ENCODE peak calls at places on chromosomes 12 and 14, in seven cellular contexts. N is spleen; R is activated T-cell treated with anti-CD3 and anti-CD28 coated beads, Interleukin-2, amount 50 U/mL, for 72 hours; I is fibroblast of the conjunctiva; O is stimulated activated CD8-positive, alpha-beta memory T cell treated with anti-CD3 and anti-CD28 coated beads, Interleukin-2, amount 100 ng/mL, for 48 hours; W is left lobe of liver; Z is thyroid gland. L is an unnamed sample.

GRCh38 chr12:129193263-129193871 is 340.1 kb downstream of the GLT1D1 start:
- DNase-seq in N (no peak), R (peak), I (no peak), O (peak), W (no peak), Z (no peak), L (peak)

GRCh38 chr14:91573894-91574837 is 64.1 kb upstream of the PPP4R3A start:
- DNase-seq in N (peak), R (peak), I (no peak), O (peak), W (peak), Z (peak), L (peak)

GRCh38 chr12:98896938-98897337 is 251.8 kb downstream of the APAF1 start:
- DNase-seq in N (no peak), R (no peak), I (no peak), O (no peak), W (no peak), Z (no peak), L (peak)

GRCh38 chr14:22466520-22466919 is 122.5 kb downstream of the DAD1 start:
- DNase-seq in N (no peak), R (no peak), I (no peak), O (no peak), W (no peak), Z (no peak), L (no peak)

GRCh38 chr14:99595034-99595433 is 9.0 kb downstream of the CCDC85C start:
- DNase-seq in N (no peak), R (peak), I (no peak), O (no peak), W (no peak), Z (no peak), L (no peak)

GRCh38 chr12:42140901-42141300 is 3.8 kb downstream of the GXYLT1 start:
- DNase-seq in N (no peak), R (no peak), I (no peak), O (no peak), W (no peak), Z (peak), L (peak)

GRCh38 chr12:105622220-105622619 is 291.7 kb downstream of the C12orf75 start:
- DNase-seq in N (no peak), R (no peak), I (no peak), O (no peak), W (no peak), Z (peak), L (no peak)

GRCh38 chr12:67885370-67886169 is 103.7 kb upstream of the IFNG-AS1 start:
- DNase-seq in N (no peak), R (no peak), I (no peak), O (no peak), W (no peak), Z (no peak), L (no peak)

GRCh38 chr12:126908765-126909142 is 1358.2 kb upstream of the TMEM132C start:
- DNase-seq in N (no peak), R (no peak), I (no peak), O (no peak), W (no peak), Z (no peak), L (no peak)

GRCh38 chr14:56199095-56199975 is 81.1 kb downstream of the PELI2 start:
- DNase-seq in N (no peak), R (no peak), I (peak), O (no peak), W (no peak), Z (peak), L (no peak)

GRCh38 chr12:50734409-50735263 is 29.3 kb upstream of the ATF1 start:
- DNase-seq in N (no peak), R (peak), I (no peak), O (no peak), W (no peak), Z (peak), L (peak)